ENCODE peak calls at places on chromosomes 6 and 20, in five cellular contexts. L is stimulated activated CD8-positive, alpha-beta memory T cell treated with anti-CD3 and anti-CD28 coated beads, Interleukin-15, amount 100 ng/mL, for 48 hours; F is amniotic stem cell; N is EL; B is AG10803. M is an unnamed sample.

GRCh38 chr6:158057213-158057987 is 75.7 kb downstream of the SYNJ2 start:
- DNase-seq in B (peak; percentile 95), L (peak; percentile 48), F (peak; percentile 87), N (peak; percentile 97), M (peak; percentile 89)

GRCh38 chr20:45157977-45158376 is 16.7 kb upstream of the PI3 start:
- DNase-seq in B (peak; percentile 77), L (no peak), F (no peak), N (peak; percentile 63), M (no peak)

GRCh38 chr6:123745877-123746276 is 57.8 kb upstream of the NKAIN2 start:
- DNase-seq in F (no peak), N (peak; percentile 2), L (no peak), B (peak; percentile 11), M (no peak)

GRCh38 chr20:12112089-12112474 is 194.4 kb downstream of the BTBD3 start:
- DNase-seq in N (no peak), B (no peak), F (no peak), L (no peak), M (no peak)

GRCh38 chr6:163943647-163944395 is 529.3 kb downstream of the QKI start:
- DNase-seq in L (no peak), F (no peak), N (no peak), B (peak; percentile 3), M (no peak)

GRCh38 chr6:109816452-109817374 is 125.6 kb downstream of the FIG4 start:
- DNase-seq in L (no peak), F (no peak), N (no peak), B (no peak), M (no peak)

GRCh38 chr6:23388239-23388803 is 737.7 kb upstream of the NRSN1 start:
- DNase-seq in B (no peak), N (no peak), L (no peak), F (no peak), M (no peak)

GRCh38 chr20:42656130-42656529 is 533.6 kb downstream of the PTPRT start:
- DNase-seq in B (no peak), F (no peak), N (no peak), L (no peak), M (no peak)

GRCh38 chr6:7204726-7205125 is 97.0 kb downstream of the RREB1 start:
- DNase-seq in F (no peak), B (peak; percentile 84), N (peak; percentile 70), L (no peak), M (no peak)

GRCh38 chr6:64889144-64889543 is 817.9 kb downstream of the EYS start:
- DNase-seq in F (no peak), L (no peak), N (no peak), B (no peak), M (no peak)

GRCh38 chr20:36854343-36855240 is 21.3 kb upstream of the TLDC2 start:
- DNase-seq in L (no peak), B (no peak), N (peak; percentile 31), F (no peak), M (no peak)

GRCh38 chr20:46364670-46365482 is 41.5 kb downstream of the ELMO2 start:
- DNase-seq in F (no peak), B (no peak), N (no peak), L (no peak), M (no peak)

GRCh38 chr6:44078795-44079671 is 48.2 kb downstream of the MRPL14 start:
- DNase-seq in L (no peak), N (peak; percentile 77), F (no peak), B (peak; percentile 65), M (no peak)

GRCh38 chr6:35443341-35444030 is 8.7 kb upstream of the FANCE start:
- DNase-seq in F (no peak), N (no peak), L (no peak), B (no peak), M (no peak)

GRCh38 chr20:61173966-61174725 is 77.9 kb upstream of the CDH4 start:
- DNase-seq in L (no peak), B (peak; percentile 70), F (no peak), N (peak; percentile 45), M (no peak)

GRCh38 chr6:131322121-131322520 is 186.9 kb downstream of the AKAP7 start:
- DNase-seq in F (no peak), B (no peak), N (no peak), L (no peak), M (no peak)

GRCh38 chr6:37005061-37005810 is at the start of gene FGD2:
- DNase-seq in F (no peak), N (no peak), L (no peak), B (no peak), M (no peak)

GRCh38 chr6:138272543-138273305 is 54.4 kb upstream of the PBOV1 start:
- DNase-seq in F (no peak), L (no peak), N (no peak), B (no peak), M (no peak)

GRCh38 chr20:24584538-24585356 is 115.3 kb downstream of the SYNDIG1 start:
- DNase-seq in L (no peak), B (peak; percentile 54), N (peak; percentile 39), F (no peak), M (no peak)

GRCh38 chr6:111606620-111607115 is 990 bp upstream of the TRAF3IP2 start:
- DNase-seq in L (no peak), B (peak; percentile 54), F (no peak), N (peak; percentile 16), M (no peak)

GRCh38 chr6:49548613-49549304 is 1.7 kb upstream of the C6orf141 start:
- DNase-seq in B (no peak), F (no peak), N (no peak), L (no peak), M (no peak)

GRCh38 chr6:13834762-13835161 is 20.4 kb upstream of the MCUR1 start:
- DNase-seq in B (no peak), N (no peak), F (no peak), L (no peak), M (no peak)

M was measured in SW 1271.